ENCODE peak calls at places on chromosomes 7 and 10, in four cellular contexts. G is mesendoderm, D is H1, F is mesenchymal stem cell. P is an unnamed sample.

GRCh38 chr10:69237528-69238159 is 17.5 kb downstream of the HKDC1 start:
- DNase-seq in G (peak; percentile 89), D (peak; percentile 98), F (peak; percentile 79), P (peak; percentile 87)

GRCh38 chr10:62779487-62780248 is 24.9 kb upstream of the ADO start:
- DNase-seq in G (no peak), D (no peak), F (peak; percentile 8), P (no peak)

GRCh38 chr7:102286237-102287081 is at the start of gene SH2B2:
- DNase-seq in G (peak; percentile 79), D (peak; percentile 79), F (peak; percentile 85), P (peak; percentile 67)

GRCh38 chr7:122040147-122040546 is 103.9 kb downstream of the AASS start:
- DNase-seq in G (no peak), D (no peak), F (no peak), P (no peak)

GRCh38 chr10:126160971-126161630 is 227.2 kb downstream of the ADAM12 start:
- DNase-seq in G (peak; percentile 77), D (no peak), F (peak; percentile 40), P (peak; percentile 53)

GRCh38 chr10:4285121-4285520 is 500.1 kb upstream of the KLF6 start:
- DNase-seq in G (no peak), D (no peak), F (peak; percentile 82), P (no peak)

GRCh38 chr10:30974355-30974754 is 57.3 kb downstream of the ZNF438 start:
- DNase-seq in G (no peak), D (no peak), F (no peak), P (no peak)

GRCh38 chr7:136993377-136993776 is 124.9 kb downstream of the CHRM2 start:
- DNase-seq in G (no peak), D (no peak), F (no peak), P (no peak)

GRCh38 chr7:45001138-45001694 is 1.2 kb downstream of the CCM2 start:
- DNase-seq in G (peak; percentile 67), D (no peak), F (peak; percentile 24), P (peak; percentile 44)

GRCh38 chr10:132097609-132098377 is 32.0 kb downstream of the JAKMIP3 start:
- DNase-seq in G (no peak), D (no peak), F (no peak), P (no peak)

GRCh38 chr7:150360682-150361058 is 8.0 kb upstream of the REPIN1 start:
- DNase-seq in G (no peak), D (no peak), F (no peak), P (no peak)

GRCh38 chr10:73906524-73907447 is 4.1 kb upstream of the PLAU start:
- DNase-seq in G (peak; percentile 97), D (peak; percentile 74), F (peak; percentile 99), P (peak; percentile 94)

GRCh38 chr10:110237894-110238480 is 30.6 kb downstream of the MXI1 start:
- DNase-seq in G (no peak), D (no peak), F (no peak), P (no peak)

GRCh38 chr7:15081891-15082290 is 179.3 kb upstream of the DGKB start:
- DNase-seq in G (no peak), D (no peak), F (no peak), P (no peak)

GRCh38 chr10:77643795-77644468 is 6.3 kb upstream of the KCNMA1 start:
- DNase-seq in G (peak; percentile 80), D (peak; percentile 63), F (peak; percentile 71), P (peak; percentile 73)

GRCh38 chr7:116173051-116174028 is 37.0 kb upstream of the TES start:
- DNase-seq in G (peak; percentile 40), D (no peak), F (peak; percentile 69), P (no peak)

GRCh38 chr10:117162093-117163021 is 24.3 kb upstream of the VAX1 start:
- DNase-seq in G (peak; percentile 64), D (no peak), F (no peak), P (peak; percentile 77)

GRCh38 chr10:72316748-72317435 is 37.8 kb downstream of the DNAJB12 start:
- DNase-seq in G (no peak), D (no peak), F (no peak), P (no peak)

GRCh38 chr7:133511242-133511641 is 258.4 kb downstream of the EXOC4 start:
- DNase-seq in G (no peak), D (no peak), F (no peak), P (no peak)

GRCh38 chr10:68106656-68107055 is 2.6 kb upstream of the MYPN start:
- DNase-seq in G (no peak), D (no peak), F (peak; percentile 75), P (no peak)

GRCh38 chr10:124739996-124740373 is 4.2 kb downstream of the FAM53B start:
- DNase-seq in G (peak; percentile 57), D (no peak), F (no peak), P (no peak)

GRCh38 chr10:58996866-58997265 is 179.6 kb upstream of the PHYHIPL start:
- DNase-seq in G (no peak), D (no peak), F (no peak), P (no peak)

GRCh38 chr7:83908526-83908925 is 259.6 kb upstream of the SEMA3E start:
- DNase-seq in G (no peak), D (no peak), F (no peak), P (no peak)

GRCh38 chr10:62734781-62735463 is 69.6 kb upstream of the ADO start:
- DNase-seq in G (no peak), D (no peak), F (no peak), P (no peak)

GRCh38 chr7:91632234-91632947 is 248.1 kb downstream of the MTERF1 start:
- DNase-seq in G (peak; percentile 64), D (no peak), F (no peak), P (no peak)

GRCh38 chr10:79020605-79021004 is 48.2 kb upstream of the ZMIZ1 start:
- DNase-seq in G (no peak), D (no peak), F (no peak), P (no peak)

GRCh38 chr10:79021948-79022499 is 46.7 kb upstream of the ZMIZ1 start:
- DNase-seq in G (no peak), D (no peak), F (no peak), P (no peak)

GRCh38 chr10:79019961-79020491 is 48.7 kb upstream of the ZMIZ1 start:
- DNase-seq in G (peak; percentile 40), D (no peak), F (peak; percentile 62), P (no peak)

GRCh38 chr10:79022565-79023488 is 45.9 kb upstream of the ZMIZ1 start:
- DNase-seq in G (peak; percentile 67), D (peak; percentile 67), F (no peak), P (peak; percentile 86)

DNA sequence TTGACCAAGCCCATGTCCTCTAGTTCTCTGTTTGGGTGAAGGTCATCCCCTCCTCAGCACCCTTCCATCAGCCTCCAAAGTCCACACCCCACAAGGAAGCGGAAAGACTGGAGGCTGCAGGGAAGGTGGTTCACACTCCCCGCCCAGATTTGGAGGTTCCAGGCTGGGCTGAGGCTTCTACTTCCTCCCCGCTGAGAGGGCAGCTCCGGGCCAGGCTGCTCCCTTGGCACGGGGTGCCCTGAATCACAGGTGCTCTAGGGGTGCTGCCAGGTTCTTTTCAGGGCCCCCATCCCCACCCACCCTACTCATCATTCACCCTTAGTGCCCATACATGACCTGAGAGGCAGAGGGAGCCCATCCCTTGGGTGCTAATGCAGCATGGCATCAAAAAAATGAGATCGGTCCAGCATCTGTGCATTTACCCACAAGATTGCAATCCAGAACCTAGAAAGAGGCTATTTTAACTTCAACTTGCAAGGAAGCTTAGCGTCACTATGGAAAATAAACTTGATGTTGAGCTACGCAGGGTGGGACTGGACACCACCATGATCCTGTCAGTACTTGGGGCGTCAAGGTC is 47.3 kb upstream of the ZMIZ1 start:
- DNase-seq in G (no peak), D (no peak), F (no peak), P (no peak)
- H3K18ac ChIP-seq in G (no peak overlapping the region), D (no peak overlapping the region), F (no peak overlapping the region), P (no peak overlapping the region)

DNA sequence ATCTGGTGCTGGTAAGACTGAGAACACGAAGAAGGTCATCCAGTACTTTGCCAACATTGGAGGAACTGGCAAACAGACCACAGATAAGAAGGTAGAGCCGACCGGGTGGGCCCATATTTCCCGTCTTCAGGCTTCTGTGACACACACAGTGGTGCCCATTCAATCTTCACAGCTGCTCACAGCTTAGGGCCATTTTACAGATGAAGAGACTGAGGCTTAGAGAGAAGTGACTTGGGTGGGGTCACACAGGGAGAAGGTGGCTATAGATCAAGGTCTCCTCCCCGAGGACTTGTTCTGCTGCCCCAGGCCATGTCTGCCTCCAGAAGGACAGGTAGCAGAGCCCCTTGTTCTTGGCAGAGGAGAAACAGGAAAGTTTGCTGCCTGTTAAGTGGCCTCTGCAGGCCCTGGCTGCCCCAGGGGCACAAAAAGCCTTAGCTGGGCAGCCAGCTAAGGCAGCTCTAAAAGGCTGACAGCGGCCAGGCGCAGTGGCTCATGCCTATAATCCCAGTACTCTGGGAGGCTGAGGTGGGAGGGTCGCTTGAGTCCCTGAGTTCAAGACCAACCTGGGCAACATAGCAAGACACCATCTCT is 22.6 kb upstream of the MYH16 start:
- DNase-seq in G (no peak), D (no peak), F (no peak), P (no peak)
- H3K18ac ChIP-seq in G (no peak overlapping the region), D (no peak overlapping the region), F (no peak overlapping the region), P (no peak overlapping the region)

DNA sequence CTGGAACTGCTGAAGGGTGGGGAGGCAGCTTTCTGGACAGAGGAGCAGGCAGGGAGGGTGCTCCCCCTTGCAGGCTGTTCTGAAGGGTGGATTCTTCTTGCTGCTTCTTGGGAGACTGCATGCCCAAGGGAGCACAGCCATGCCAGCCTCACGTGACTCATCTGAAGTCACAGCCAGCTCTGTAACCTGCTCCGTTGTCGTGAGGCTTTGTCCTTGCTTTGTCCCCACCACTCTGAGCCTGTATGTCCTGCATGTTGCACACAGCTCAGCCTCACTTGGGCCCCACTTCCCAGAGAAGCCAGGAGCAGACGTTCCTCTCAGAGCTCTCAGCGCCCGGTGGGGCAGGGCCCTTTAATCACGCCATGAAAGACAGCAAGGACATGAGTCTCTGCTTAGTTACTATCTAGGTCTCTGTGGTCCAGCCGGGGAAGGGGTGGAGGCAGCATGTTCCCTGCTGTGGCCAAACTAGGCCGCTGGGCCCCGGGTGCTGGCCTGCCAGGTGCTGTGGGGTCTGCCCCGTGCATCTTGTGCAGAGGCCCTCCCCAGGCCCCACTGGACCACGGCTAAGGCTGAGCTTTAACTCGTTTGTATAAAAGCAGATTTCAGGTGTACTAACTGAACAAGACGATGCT is 127.5 kb upstream of the FAM20C start:
- DNase-seq in G (no peak), D (no peak), F (no peak), P (no peak)
- H3K18ac ChIP-seq in G (no peak overlapping the region), D (peak overlapping the region; percentile 51), F (no peak overlapping the region), P (no peak overlapping the region)

GRCh38 chr10:70733051-70733450 is 52.1 kb downstream of the TBATA start:
- DNase-seq in G (no peak), D (no peak), F (no peak), P (no peak)

GRCh38 chr10:70728328-70728727 is 56.0 kb downstream of the ADAMTS14 start:
- DNase-seq in G (no peak), D (no peak), F (no peak), P (no peak)

GRCh38 chr10:70726909-70727495 is 54.7 kb downstream of the ADAMTS14 start:
- DNase-seq in G (no peak), D (no peak), F (no peak), P (no peak)

GRCh38 chr10:70730955-70731354 is 54.2 kb downstream of the TBATA start:
- DNase-seq in G (no peak), D (no peak), F (no peak), P (no peak)

DNA sequence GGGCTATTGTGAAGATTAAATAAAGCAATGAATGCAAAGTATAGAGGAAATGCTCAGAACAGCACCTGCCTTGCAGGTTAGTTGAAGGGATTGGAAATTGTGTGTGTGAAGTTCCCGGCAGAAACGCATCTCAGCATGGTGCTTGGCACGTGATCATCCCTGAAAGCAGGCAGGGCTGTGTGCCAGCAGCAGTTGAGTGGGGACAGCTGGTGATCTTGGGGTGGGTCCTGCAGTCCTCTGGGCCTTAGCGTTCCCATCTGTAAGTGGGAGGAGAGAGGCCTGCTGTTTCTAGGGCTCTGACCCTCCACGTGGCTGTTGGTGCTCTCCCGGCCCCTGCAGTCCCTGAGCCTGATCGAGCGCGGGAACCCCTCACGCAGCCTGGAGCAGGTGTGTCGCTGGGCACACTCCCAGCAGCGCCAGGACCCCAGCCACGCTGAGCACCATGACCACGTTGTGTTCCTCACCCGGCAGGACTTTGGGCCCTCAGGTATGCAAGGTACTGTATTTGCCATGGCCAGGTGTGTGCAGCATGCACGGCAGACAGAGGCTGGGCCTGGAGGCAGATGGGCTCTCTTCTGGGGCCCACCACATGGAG is 55.3 kb downstream of the TBATA start:
- DNase-seq in G (no peak), D (no peak), F (no peak), P (no peak)
- H3K18ac ChIP-seq in G (no peak overlapping the region), D (no peak overlapping the region), F (no peak overlapping the region), P (no peak overlapping the region)

P was measured in H9.